ENCODE peak calls at places on chromosomes 3 and 15, in five cellular contexts. G is sigmoid colon, R is spleen, T is transverse colon, H is HCT116. U is an unnamed sample.

GRCh38 chr3:126554560-126555525 is 3.9 kb downstream of the C3orf22 start:
- DNase-seq in G (peak), R (peak), T (peak), H (no peak), U (peak)

GRCh38 chr3:129429597-129429996 is 1.2 kb upstream of the EFCAB12 start:
- DNase-seq in G (no peak), R (peak), T (no peak), H (no peak), U (no peak)

GRCh38 chr15:40428183-40428582 is 12.6 kb upstream of the BAHD1 start:
- DNase-seq in G (no peak), R (no peak), T (no peak), H (no peak), U (no peak)

GRCh38 chr15:83129791-83130190 is 22.3 kb downstream of the TM6SF1 start:
- DNase-seq in G (no peak), R (no peak), T (no peak), H (no peak), U (no peak)

GRCh38 chr3:192372627-192373026 is 354.7 kb downstream of the FGF12 start:
- DNase-seq in G (no peak), R (no peak), T (no peak), H (no peak), U (no peak)

GRCh38 chr15:74443100-74443909 is 9.5 kb upstream of the SEMA7A start:
- DNase-seq in G (peak), R (peak), T (no peak), H (no peak), U (no peak)

GRCh38 chr3:126704494-126705214 is 614 bp downstream of the CHCHD6 start:
- DNase-seq in G (no peak), R (no peak), T (no peak), H (no peak), U (no peak)

GRCh38 chr3:177447938-177448337 is 250.7 kb upstream of the TBL1XR1 start:
- DNase-seq in G (peak), R (no peak), T (peak), H (peak), U (no peak)

DNA sequence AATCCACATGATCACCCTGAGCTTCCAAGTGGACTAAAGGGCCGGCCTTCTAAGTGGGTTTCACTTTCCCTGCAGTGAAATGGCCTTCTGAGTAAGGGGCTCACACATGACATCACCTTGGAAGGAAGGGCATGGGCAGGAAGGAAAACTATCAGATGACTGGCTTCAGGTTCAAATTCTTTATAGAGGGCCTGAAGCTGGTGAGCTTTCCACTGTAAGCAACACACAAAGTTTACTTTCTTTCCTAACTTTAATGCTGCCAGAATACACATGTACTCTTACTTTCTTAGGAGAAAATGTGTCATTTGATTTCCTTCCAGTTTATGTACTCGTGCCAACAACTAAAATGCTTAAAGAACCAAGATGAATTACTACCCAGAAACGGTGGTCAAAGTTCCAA is 475.6 kb downstream of the FOXP1 start:
- DNase-seq in G (no peak), R (no peak), T (no peak), H (no peak), U (no peak)
- H3K27ac ChIP-seq in G (peak), R (no peak), T (peak), H (no peak), U (no peak)

GRCh38 chr3:46976326-46977190 is at the start of gene CCDC12:
- DNase-seq in G (peak), R (peak), T (peak), H (peak), U (peak)
- TF ChIP-seq POLR2A in G (peak), R (no peak), T (peak), H (no peak), U (peak)

GRCh38 chr3:57962448-57962834 is 45.8 kb upstream of the FLNB start:
- DNase-seq in G (no peak), R (no peak), T (no peak), H (no peak), U (no peak)
- H3K27ac ChIP-seq in G (no peak), R (no peak), T (peak), H (no peak), U (no peak)

GRCh38 chr15:43777293-43777819 is 590 bp upstream of the ELL3 start:
- DNase-seq in G (peak), R (peak), T (peak), H (peak), U (peak)
- TF ChIP-seq POLR2A in G (no peak), R (no peak), T (no peak), H (peak), U (peak)

GRCh38 chr3:179401561-179401960 is 49.7 kb downstream of the GNB4 start:
- DNase-seq in G (no peak), R (no peak), T (no peak), H (no peak), U (no peak)

GRCh38 chr3:179404307-179404706 is 47.0 kb downstream of the GNB4 start:
- DNase-seq in G (no peak), R (no peak), T (no peak), H (no peak), U (no peak)

DNA sequence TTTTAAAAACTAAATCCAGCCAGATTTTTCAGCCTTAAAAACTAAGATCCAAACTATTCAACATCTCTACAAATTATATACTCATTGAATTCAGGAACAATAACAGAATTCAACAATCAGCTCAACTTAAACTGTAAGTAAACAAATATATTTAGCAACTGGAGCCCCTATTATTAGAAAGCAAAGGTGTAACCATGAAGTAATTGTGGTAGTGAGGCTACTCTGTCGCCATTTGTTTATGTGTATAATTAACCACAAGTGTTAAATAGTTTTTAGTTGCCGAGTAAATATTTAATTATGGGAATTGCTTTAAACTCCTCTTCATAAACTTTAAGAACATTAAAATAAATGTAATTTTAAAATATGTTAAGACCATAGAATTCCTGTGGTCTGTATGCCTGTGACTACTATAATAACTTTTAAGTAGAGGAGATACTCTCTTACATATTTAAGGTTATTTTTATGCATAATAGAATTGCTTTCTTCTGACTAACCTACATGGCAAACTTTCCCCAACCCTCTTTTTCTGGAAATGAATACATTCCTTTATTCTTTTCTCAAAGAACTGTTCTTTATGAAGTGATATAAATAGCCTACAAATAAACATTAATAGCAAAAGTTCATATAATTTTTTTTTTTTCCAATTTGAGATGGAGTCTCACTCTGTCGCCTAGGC is 51.2 kb downstream of the MFN1 start:
- DNase-seq in G (no peak), R (no peak), T (no peak), H (no peak), U (no peak)
- H3K27ac ChIP-seq in G (no peak), R (no peak), T (no peak), H (no peak), U (no peak)

GRCh38 chr3:58074126-58074715 is 66.0 kb downstream of the FLNB start:
- DNase-seq in G (no peak), R (no peak), T (no peak), H (no peak), U (no peak)
- TF ChIP-seq POLR2A in G (no peak), R (no peak), T (no peak), H (no peak), U (no peak)

GRCh38 chr3:168990621-168991020 is 672.9 kb downstream of the MECOM start:
- DNase-seq in G (no peak), R (no peak), T (no peak), H (no peak), U (no peak)

GRCh38 chr3:168989396-168989795 is 674.1 kb downstream of the MECOM start:
- DNase-seq in G (no peak), R (no peak), T (no peak), H (no peak), U (no peak)

GRCh38 chr3:168990111-168990510 is 673.4 kb downstream of the MECOM start:
- DNase-seq in G (no peak), R (no peak), T (no peak), H (no peak), U (no peak)

GRCh38 chr3:168991813-168992212 is 671.7 kb downstream of the MECOM start:
- DNase-seq in G (no peak), R (no peak), T (no peak), H (no peak), U (no peak)

GRCh38 chr3:168988867-168989266 is 674.6 kb downstream of the MECOM start:
- DNase-seq in G (no peak), R (no peak), T (no peak), H (no peak), U (no peak)
- H3K27ac ChIP-seq in G (no peak), R (no peak), T (no peak), H (no peak), U (no peak)

U was measured in gastrocnemius medialis.